ENCODE peak calls at places on chromosomes 1 and 21, in four cellular contexts. W is lung, H is transverse colon, B is GM06990. X is an unnamed sample.

GRCh38 chr21:36917487-36918158 is 48.8 kb downstream of the HLCS start:
- DNase-seq in H (no peak), W (no peak), B (no peak), X (no peak)

GRCh38 chr1:58585591-58586151 is 8.6 kb upstream of the TACSTD2 start:
- DNase-seq in B (no peak), W (peak; percentile 67), H (no peak), X (no peak)

GRCh38 chr1:17538428-17539130 is 919 bp upstream of the ARHGEF10L start:
- DNase-seq in H (no peak), B (no peak), W (peak; percentile 34), X (peak; percentile 72)

GRCh38 chr1:214028569-214028968 is 40.8 kb downstream of the PROX1 start:
- DNase-seq in W (no peak), H (no peak), B (no peak), X (no peak)

GRCh38 chr1:110465038-110465813 is 14.3 kb downstream of the PROK1 start:
- DNase-seq in W (no peak), B (no peak), H (no peak), X (no peak)

GRCh38 chr1:216183007-216183406 is 240.2 kb downstream of the USH2A start:
- DNase-seq in H (no peak), W (no peak), B (no peak), X (no peak)

GRCh38 chr1:224565186-224565585 is 50.9 kb upstream of the CNIH3 start:
- DNase-seq in W (no peak), H (no peak), B (no peak), X (no peak)

GRCh38 chr1:181174860-181175259 is 86.4 kb downstream of the IER5 start:
- DNase-seq in H (no peak), B (no peak), W (no peak), X (no peak)

GRCh38 chr21:42614811-42615342 is 38.5 kb upstream of the PDE9A start:
- DNase-seq in H (peak; percentile 37), B (peak; percentile 38), W (peak; percentile 62), X (no peak)

GRCh38 chr1:8867878-8868567 is 10.5 kb downstream of the ENO1 start:
- DNase-seq in B (no peak), H (no peak), W (no peak), X (no peak)

GRCh38 chr1:116368241-116368640 is 4.8 kb upstream of the ATP1A1 start:
- DNase-seq in W (no peak), B (no peak), H (no peak), X (no peak)

GRCh38 chr1:205064741-205065316 is 19.4 kb downstream of the TMEM81 start:
- DNase-seq in W (no peak), H (no peak), B (no peak), X (no peak)

GRCh38 chr1:11301593-11301992 is 28.6 kb downstream of the UBIAD1 start:
- DNase-seq in H (no peak), W (no peak), B (no peak), X (no peak)

GRCh38 chr1:217089239-217090014 is 366.2 kb upstream of the ESRRG start:
- DNase-seq in H (peak; percentile 48), B (no peak), W (no peak), X (peak; percentile 11)

GRCh38 chr1:172356620-172357019 is 63.9 kb upstream of the C1orf105 start:
- DNase-seq in H (peak; percentile 24), W (no peak), B (no peak), X (no peak)

GRCh38 chr1:108570128-108570527 is 10.2 kb downstream of the EEIG2 start:
- DNase-seq in B (no peak), H (no peak), W (no peak), X (no peak)

GRCh38 chr21:30164796-30165195 is 1.8 kb downstream of the CLDN17 start:
- DNase-seq in B (no peak), W (no peak), H (no peak), X (no peak)

GRCh38 chr1:233673146-233673946 is 59.4 kb downstream of the KCNK1 start:
- DNase-seq in W (no peak), H (no peak), B (no peak), X (no peak)

DNA sequence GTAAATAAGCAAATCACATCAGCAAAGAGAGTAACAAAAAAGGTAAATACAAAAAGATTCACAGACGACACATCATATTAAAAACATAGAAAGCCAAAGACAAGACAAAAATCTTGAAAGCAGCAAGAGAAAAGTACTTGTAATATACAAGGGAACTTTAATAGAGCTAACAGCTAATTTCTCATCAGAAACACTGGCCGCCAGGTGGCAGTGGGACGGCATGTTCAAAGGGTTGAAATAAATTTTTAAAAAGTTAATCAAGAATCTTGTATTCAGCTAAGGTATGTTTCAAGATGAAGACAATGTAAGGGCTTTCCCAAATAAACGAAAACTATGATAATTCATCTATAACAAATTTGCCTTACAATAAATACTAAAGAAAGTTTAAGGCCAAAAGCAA is 358.1 kb downstream of the LRRIQ3 start:
- DNase-seq in B (no peak), W (no peak), H (no peak), X (no peak)
- TF ChIP-seq CTCF in B (peak; percentile 62), W (no peak), H (no peak), X (peak; percentile 64)

GRCh38 chr1:228109073-228109961 is at the start of gene MRPL55:
- DNase-seq in B (peak; percentile 98), W (peak; percentile 98), H (peak; percentile 99), X (peak; percentile 99)
- TF ChIP-seq CTCF in B (peak; percentile 5), W (no peak), H (no peak), X (peak; percentile 28)

GRCh38 chr1:156121441-156121840 is 6.9 kb downstream of the LMNA start:
- DNase-seq in H (no peak), B (no peak), W (no peak), X (no peak)

GRCh38 chr1:156123356-156124196 is 9.1 kb downstream of the LMNA start:
- DNase-seq in B (peak; percentile 72), W (peak; percentile 96), H (peak; percentile 95), X (no peak)

GRCh38 chr1:156122086-156122485 is 7.6 kb downstream of the LMNA start:
- DNase-seq in H (no peak), B (no peak), W (no peak), X (no peak)

GRCh38 chr1:156124557-156125483 is 10.3 kb downstream of the LMNA start:
- DNase-seq in W (no peak), B (no peak), H (peak; percentile 81), X (no peak)

DNA sequence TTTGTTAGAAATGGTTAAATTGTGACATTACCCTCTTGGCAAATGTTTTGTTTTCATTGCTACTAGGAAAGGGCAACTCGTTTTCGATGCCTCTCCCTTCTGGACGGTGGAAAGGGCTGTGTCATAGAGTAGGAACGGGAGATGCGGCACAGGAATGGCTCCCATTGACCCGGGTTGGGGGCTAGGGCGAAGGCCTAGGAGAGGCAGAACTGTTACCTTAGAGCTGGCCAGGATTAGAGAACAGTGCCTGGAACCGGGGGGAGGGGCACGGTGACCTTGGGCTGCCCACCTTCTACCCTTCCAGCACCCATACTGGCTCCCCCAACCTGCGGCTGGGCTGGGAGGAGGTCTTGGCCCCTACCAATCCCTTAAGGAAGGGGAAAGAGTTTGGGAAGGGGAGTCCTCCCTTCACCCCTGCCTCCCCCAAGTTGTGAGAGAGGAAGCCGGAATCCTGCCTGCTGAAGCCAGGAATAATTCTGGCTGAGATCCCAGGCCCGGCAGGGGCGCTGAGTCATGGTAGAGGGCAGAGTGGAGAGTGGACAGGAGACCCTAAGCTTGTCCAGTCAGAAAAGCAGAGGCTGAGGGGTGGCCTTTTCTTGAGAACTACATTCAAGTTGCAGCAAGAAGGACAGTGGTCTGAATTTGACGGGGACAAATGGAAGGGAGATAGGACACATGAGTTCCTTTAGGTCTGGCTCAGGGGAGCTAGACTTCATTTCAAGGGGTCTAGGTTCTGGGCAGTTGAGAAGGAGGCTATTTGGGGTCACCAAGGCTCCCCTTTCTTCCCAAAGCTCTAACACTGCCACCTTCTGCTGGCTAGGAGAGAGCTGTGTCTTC is 8.2 kb downstream of the LMNA start:
- DNase-seq in W (peak; percentile 77), H (peak; percentile 79), B (no peak), X (no peak)
- TF ChIP-seq CTCF in W (no peak), H (no peak), B (no peak), X (no peak)

DNA sequence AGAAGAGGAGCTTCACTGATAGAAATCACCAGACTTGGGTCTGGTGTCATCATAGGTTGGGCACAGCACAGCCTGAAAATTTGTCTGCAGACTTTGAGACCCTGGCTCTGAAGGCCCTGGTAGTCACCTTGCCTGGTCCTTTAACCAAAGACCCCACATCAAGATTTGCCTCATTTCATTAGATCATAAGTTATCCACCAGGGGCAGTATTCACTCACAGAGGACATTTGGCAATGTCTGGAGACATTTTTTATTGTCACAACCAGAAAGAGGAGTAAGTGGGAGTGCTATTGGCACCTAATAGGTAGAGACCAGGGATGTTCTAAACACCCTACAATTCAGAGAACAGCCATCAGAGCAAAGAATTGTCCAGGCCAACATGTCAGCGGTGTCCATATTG is 22.1 kb upstream of the PAX7 start:
- DNase-seq in H (no peak), B (no peak), W (no peak), X (no peak)
- TF ChIP-seq CTCF in H (no peak), B (no peak), W (no peak), X (no peak)

DNA sequence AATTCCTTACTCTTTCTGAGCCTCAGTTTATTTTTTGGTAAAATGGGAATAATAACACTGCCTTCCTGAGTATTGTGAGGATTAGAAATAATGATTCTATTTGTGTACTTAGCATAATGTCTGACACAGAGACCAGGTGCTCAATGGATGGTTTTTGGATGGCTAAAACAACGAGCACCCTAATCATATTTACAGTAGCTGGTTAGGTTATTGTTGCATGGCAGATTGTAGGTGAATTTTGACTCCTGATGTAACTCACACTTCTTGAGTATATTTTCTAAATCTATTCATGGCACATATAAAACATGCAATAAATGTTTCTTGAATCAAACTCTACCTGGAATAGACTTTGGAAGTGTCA is 11.9 kb upstream of the DUSP10 start:
- DNase-seq in W (no peak), B (no peak), H (no peak), X (no peak)
- TF ChIP-seq CTCF in W (no peak), B (no peak), H (no peak), X (no peak)

GRCh38 chr1:114671939-114672275 is 2.1 kb upstream of the DENND2C start:
- DNase-seq in B (no peak), W (no peak), H (no peak), X (no peak)

GRCh38 chr1:114668784-114669561 is 876 bp downstream of the DENND2C start:
- DNase-seq in B (no peak), W (no peak), H (no peak), X (no peak)

GRCh38 chr1:114669562-114670082 is at the start of gene DENND2C:
- DNase-seq in H (no peak), W (no peak), B (no peak), X (peak; percentile 42)

GRCh38 chr1:114670083-114671010 is 498 bp upstream of the DENND2C start:
- DNase-seq in W (peak; percentile 95), H (peak; percentile 96), B (peak; percentile 87), X (peak; percentile 89)

GRCh38 chr1:114671011-114671938 is 1.4 kb upstream of the DENND2C start:
- DNase-seq in H (no peak), W (no peak), B (no peak), X (no peak)
- TF ChIP-seq CTCF in H (peak; percentile 17), W (no peak), B (no peak), X (peak; percentile 36)

X was measured in progenitor cell of endocrine pancreas.